ENCODE peak calls at places on chromosome 20, in five cellular contexts. X, S, M, L and K are unnamed samples.

GRCh38 chr20:24492031-24492607 is 22.7 kb downstream of the SYNDIG1 start:
- DNase-seq in X (no peak), S (no peak), M (no peak), L (peak; percentile 69), K (no peak)

GRCh38 chr20:32112862-32113261 is 3.3 kb downstream of the TM9SF4 start:
- DNase-seq in X (no peak), S (no peak), M (no peak), L (no peak), K (no peak)

GRCh38 chr20:31751126-31751525 is 12.0 kb downstream of the TPX2 start:
- DNase-seq in X (peak; percentile 79), S (peak; percentile 94), M (no peak), L (no peak), K (peak; percentile 87)

GRCh38 chr20:38229376-38230252 is 30.9 kb downstream of the KIAA1755 start:
- DNase-seq in X (no peak), S (no peak), M (no peak), L (peak; percentile 46), K (no peak)

GRCh38 chr20:58077282-58077681 is 151.2 kb downstream of the ANKRD60 start:
- DNase-seq in X (no peak), S (no peak), M (no peak), L (no peak), K (no peak)

GRCh38 chr20:6837730-6838129 is 70.2 kb downstream of the BMP2 start:
- DNase-seq in X (no peak), S (no peak), M (no peak), L (no peak), K (no peak)

GRCh38 chr20:34015401-34016335 is 22.0 kb downstream of the RALY start:
- DNase-seq in X (no peak), S (no peak), M (no peak), L (no peak), K (no peak)

GRCh38 chr20:33172781-33173180 is 4.8 kb downstream of the BPIFA2 start:
- DNase-seq in X (no peak), S (no peak), M (no peak), L (no peak), K (no peak)

GRCh38 chr20:47725248-47725973 is 59.9 kb downstream of the SULF2 start:
- DNase-seq in X (peak; percentile 65), S (no peak), M (no peak), L (peak; percentile 88), K (no peak)

GRCh38 chr20:47849596-47849995 is 64.3 kb upstream of the SULF2 start:
- DNase-seq in X (no peak), S (no peak), M (no peak), L (no peak), K (no peak)

GRCh38 chr20:61657719-61658377 is 405.8 kb downstream of the CDH4 start:
- DNase-seq in X (no peak), S (no peak), M (no peak), L (no peak), K (no peak)
- H3K4me3 ChIP-seq in X (no peak overlapping the region), S (no peak overlapping the region), M (no peak overlapping the region), L (no peak overlapping the region), K (no peak overlapping the region)

GRCh38 chr20:60948230-60948629 is 303.8 kb upstream of the CDH4 start:
- DNase-seq in X (no peak), S (no peak), M (no peak), L (no peak), K (no peak)
- H3K4me3 ChIP-seq in X (no peak overlapping the region), S (no peak overlapping the region), M (no peak overlapping the region), L (no peak overlapping the region), K (no peak overlapping the region)

GRCh38 chr20:15922556-15922955 is 650.7 kb downstream of the KIF16B start:
- DNase-seq in X (no peak), S (no peak), M (no peak), L (no peak), K (no peak)
- H3K4me3 ChIP-seq in X (no peak overlapping the region), S (no peak overlapping the region), M (no peak overlapping the region), L (no peak overlapping the region), K (no peak overlapping the region)

GRCh38 chr20:3160418-3160817 is 753 bp upstream of the FASTKD5 start:
- DNase-seq in X (no peak), S (no peak), M (no peak), L (no peak), K (no peak)

GRCh38 chr20:3161316-3162079 is 1.8 kb upstream of the FASTKD5 start:
- DNase-seq in X (no peak), S (no peak), M (no peak), L (no peak), K (no peak)

GRCh38 chr20:3158968-3159431 is 665 bp downstream of the FASTKD5 start:
- DNase-seq in X (peak; percentile 5), S (no peak), M (no peak), L (peak; percentile 58), K (no peak)

GRCh38 chr20:3157817-3158216 is 1.8 kb downstream of the FASTKD5 start:
- DNase-seq in X (no peak), S (no peak), M (no peak), L (no peak), K (no peak)

GRCh38 chr20:3156811-3157619 is 2.6 kb downstream of the FASTKD5 start:
- DNase-seq in X (no peak), S (no peak), M (no peak), L (no peak), K (no peak)
- H3K4me3 ChIP-seq in X (no peak overlapping the region), S (no peak overlapping the region), M (no peak overlapping the region), L (no peak overlapping the region), K (no peak overlapping the region)

GRCh38 chr20:20341371-20341770 is 26.5 kb upstream of the INSM1 start:
- DNase-seq in X (no peak), S (no peak), M (no peak), L (no peak), K (no peak)

GRCh38 chr20:20334489-20334888 is 33.4 kb upstream of the INSM1 start:
- DNase-seq in X (no peak), S (no peak), M (no peak), L (no peak), K (no peak)

GRCh38 chr20:20340443-20340842 is 27.5 kb upstream of the INSM1 start:
- DNase-seq in X (no peak), S (no peak), M (no peak), L (no peak), K (no peak)

GRCh38 chr20:20333866-20334265 is 34.0 kb upstream of the INSM1 start:
- DNase-seq in X (no peak), S (no peak), M (no peak), L (no peak), K (no peak)

DNA sequence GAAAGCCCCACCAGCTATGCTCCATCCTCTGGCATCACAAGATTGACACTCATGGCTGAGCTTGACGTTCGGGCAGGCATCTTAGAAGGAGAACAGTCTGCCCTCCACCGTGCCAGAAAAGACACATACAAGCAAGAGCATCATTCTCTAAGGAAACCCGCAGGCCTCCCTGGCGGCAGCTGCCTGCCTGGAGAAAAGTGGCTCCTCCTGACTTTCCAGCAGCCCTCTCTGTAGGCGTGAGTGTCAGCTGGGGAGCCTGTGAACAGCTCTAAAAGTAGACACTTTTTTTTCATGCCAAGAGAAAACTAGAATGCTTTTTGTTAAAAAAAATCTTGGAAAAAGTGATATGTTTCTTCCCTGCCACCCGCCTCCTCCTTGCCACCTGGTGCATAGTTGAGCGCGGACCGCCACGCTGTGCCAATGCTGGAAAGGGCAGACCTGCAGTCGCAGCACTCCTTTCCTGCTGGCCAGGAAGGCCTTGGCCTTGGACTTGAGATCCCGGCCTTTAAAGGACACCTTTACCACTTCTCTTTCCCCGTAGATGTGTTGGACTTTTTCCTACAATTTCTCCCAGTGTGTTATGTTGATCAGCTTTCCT is 29.7 kb upstream of the INSM1 start:
- DNase-seq in X (no peak), S (no peak), M (no peak), L (no peak), K (no peak)
- H3K4me3 ChIP-seq in X (no peak overlapping the region), S (no peak overlapping the region), M (no peak overlapping the region), L (no peak overlapping the region), K (no peak overlapping the region)

DNA sequence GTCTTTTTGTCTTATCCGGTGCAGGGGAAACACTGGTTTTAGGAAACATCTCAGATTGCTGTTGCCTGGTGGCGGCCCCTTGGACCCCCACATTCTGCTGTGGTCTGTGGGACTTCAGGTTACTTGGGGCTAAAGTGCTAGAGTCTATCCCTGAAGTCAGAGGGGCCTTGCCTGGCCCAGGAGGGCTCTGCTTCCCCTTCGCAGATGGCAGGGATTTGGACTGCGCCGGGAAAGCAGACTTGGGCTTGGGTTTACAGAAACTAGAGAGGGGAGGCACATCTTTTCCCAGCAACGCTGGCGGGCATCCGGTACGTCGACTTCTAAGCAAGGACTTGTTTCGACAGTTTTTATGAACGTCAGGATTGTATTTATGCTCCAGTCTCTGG is 17.5 kb downstream of the ZNF217 start:
- DNase-seq in X (no peak), S (no peak), M (peak; percentile 36), L (no peak), K (no peak)
- H3K4me3 ChIP-seq in X (no peak overlapping the region), S (no peak overlapping the region), M (no peak overlapping the region), L (no peak overlapping the region), K (no peak overlapping the region)

DNA sequence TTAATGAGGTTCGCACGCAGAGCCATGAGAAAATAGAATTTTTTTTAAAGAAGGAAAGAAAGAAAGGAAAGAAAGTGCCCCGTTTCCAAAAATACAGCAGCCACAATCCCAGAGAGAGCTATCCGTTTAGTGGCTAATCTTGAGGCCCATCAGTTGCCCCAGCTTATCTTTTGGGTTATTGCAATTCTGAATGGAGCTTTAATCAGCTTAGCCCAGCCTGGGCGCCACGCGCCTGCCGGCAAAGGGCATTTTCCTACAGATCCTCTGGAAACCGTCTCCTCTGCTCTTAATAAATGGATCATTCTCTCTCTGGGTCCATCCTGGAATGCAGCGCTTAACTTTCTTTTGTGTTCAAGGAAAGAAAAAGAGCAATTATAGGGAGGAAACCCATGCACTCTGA is 413.3 kb downstream of the MAFB start:
- DNase-seq in X (no peak), S (no peak), M (no peak), L (peak; percentile 83), K (no peak)
- H3K4me3 ChIP-seq in X (no peak overlapping the region), S (no peak overlapping the region), M (no peak overlapping the region), L (peak overlapping the region; percentile 31), K (no peak overlapping the region)

GRCh38 chr20:16551601-16552419 is 21.4 kb downstream of the KIF16B start:
- DNase-seq in X (no peak), S (no peak), M (no peak), L (no peak), K (no peak)
- H3K4me3 ChIP-seq in X (no peak overlapping the region), S (no peak overlapping the region), M (no peak overlapping the region), L (no peak overlapping the region), K (no peak overlapping the region)